ENCODE peak calls at places on chromosomes 1 and 21, in seven cellular contexts. One of them, this sample, is unnamed.

GRCh38 chr1:52914463-52914862 is 7.1 kb downstream of the ECHDC2 start:
- DNase-seq in COLO829: no peak
- DNase-seq in fibroblast of the conjunctiva: no peak
- DNase-seq in transverse colon: no peak
- DNase-seq in ELF-1: no peak
- DNase-seq in endothelial cell: no peak
- DNase-seq in ureter: no peak
- DNase-seq in this sample: no peak

GRCh38 chr1:116820362-116820761 is 66.1 kb downstream of the CD2 start:
- DNase-seq in transverse colon: no peak
- DNase-seq in endothelial cell: no peak
- DNase-seq in fibroblast of the conjunctiva: no peak
- DNase-seq in ELF-1: no peak
- DNase-seq in COLO829: no peak
- DNase-seq in ureter: no peak
- DNase-seq in this sample: no peak

GRCh38 chr1:38497921-38498320 is 361.7 kb downstream of the RRAGC start:
- DNase-seq in ELF-1: no peak
- DNase-seq in COLO829: no peak
- DNase-seq in ureter: no peak
- DNase-seq in transverse colon: no peak
- DNase-seq in endothelial cell: no peak
- DNase-seq in fibroblast of the conjunctiva: no peak
- DNase-seq in this sample: no peak

GRCh38 chr1:42179275-42179674 is 14.7 kb upstream of the GUCA2A start:
- DNase-seq in ELF-1: no peak
- DNase-seq in transverse colon: no peak
- DNase-seq in fibroblast of the conjunctiva: peak
- DNase-seq in ureter: no peak
- DNase-seq in endothelial cell: no peak
- DNase-seq in COLO829: no peak
- DNase-seq in this sample: no peak

GRCh38 chr21:37684577-37684976 is 231.7 kb downstream of the KCNJ6 start:
- DNase-seq in fibroblast of the conjunctiva: no peak
- DNase-seq in transverse colon: no peak
- DNase-seq in endothelial cell: no peak
- DNase-seq in COLO829: no peak
- DNase-seq in ELF-1: no peak
- DNase-seq in ureter: no peak
- DNase-seq in this sample: no peak

GRCh38 chr1:72013161-72013560 is 269.2 kb downstream of the NEGR1 start:
- DNase-seq in ureter: no peak
- DNase-seq in fibroblast of the conjunctiva: no peak
- DNase-seq in transverse colon: no peak
- DNase-seq in endothelial cell: no peak
- DNase-seq in COLO829: no peak
- DNase-seq in ELF-1: no peak
- DNase-seq in this sample: no peak

GRCh38 chr1:234970731-234971476 is 157.7 kb downstream of the TOMM20 start:
- DNase-seq in fibroblast of the conjunctiva: peak
- DNase-seq in ureter: peak
- DNase-seq in ELF-1: peak
- DNase-seq in transverse colon: peak
- DNase-seq in endothelial cell: no peak
- DNase-seq in COLO829: no peak
- DNase-seq in this sample: peak

GRCh38 chr1:232223309-232223708 is 406.6 kb downstream of the SIPA1L2 start:
- DNase-seq in transverse colon: no peak
- DNase-seq in COLO829: no peak
- DNase-seq in ureter: no peak
- DNase-seq in ELF-1: no peak
- DNase-seq in fibroblast of the conjunctiva: no peak
- DNase-seq in endothelial cell: no peak
- DNase-seq in this sample: no peak

GRCh38 chr1:145720878-145721671 is 1.8 kb downstream of the CD160 start:
- DNase-seq in endothelial cell: peak
- DNase-seq in ELF-1: peak
- DNase-seq in ureter: peak
- DNase-seq in fibroblast of the conjunctiva: peak
- DNase-seq in COLO829: peak
- DNase-seq in transverse colon: peak
- DNase-seq in this sample: peak

GRCh38 chr1:167748901-167749300 is 27.1 kb downstream of the MPZL1 start:
- DNase-seq in ELF-1: no peak
- DNase-seq in COLO829: no peak
- DNase-seq in ureter: no peak
- DNase-seq in fibroblast of the conjunctiva: no peak
- DNase-seq in endothelial cell: no peak
- DNase-seq in transverse colon: no peak
- DNase-seq in this sample: no peak

GRCh38 chr1:97647776-97648175 is 273.1 kb downstream of the DPYD start:
- DNase-seq in ureter: no peak
- DNase-seq in ELF-1: no peak
- DNase-seq in COLO829: no peak
- DNase-seq in transverse colon: no peak
- DNase-seq in fibroblast of the conjunctiva: peak
- DNase-seq in endothelial cell: no peak
- DNase-seq in this sample: no peak